ENCODE peak calls at places on chromosome 21, in five cellular contexts. One of them, this sample, is unnamed.

GRCh38 chr21:15732290-15732995 is 2.7 kb downstream of the USP25 start:
- DNase-seq in psoas muscle: no peak
- DNase-seq in heart left ventricle: no peak
- DNase-seq in tibial nerve: peak; percentile 22
- DNase-seq in left ventricle myocardium inferior: no peak
- DNase-seq in this sample: no peak

GRCh38 chr21:25080706-25081495 is 526.4 kb downstream of the MRPL39 start:
- DNase-seq in psoas muscle: no peak
- DNase-seq in heart left ventricle: no peak
- DNase-seq in tibial nerve: no peak
- DNase-seq in left ventricle myocardium inferior: no peak
- DNase-seq in this sample: no peak

GRCh38 chr21:35258521-35258920 is 209.4 kb upstream of the RUNX1 start:
- DNase-seq in psoas muscle: no peak
- DNase-seq in heart left ventricle: no peak
- DNase-seq in tibial nerve: no peak
- DNase-seq in left ventricle myocardium inferior: no peak
- DNase-seq in this sample: no peak

GRCh38 chr21:38733973-38734546 is 71.7 kb upstream of the ETS2 start:
- DNase-seq in psoas muscle: peak; percentile 87
- DNase-seq in heart left ventricle: peak; percentile 87
- DNase-seq in tibial nerve: peak; percentile 99
- DNase-seq in left ventricle myocardium inferior: peak; percentile 91
- DNase-seq in this sample: peak; percentile 78

GRCh38 chr21:20388400-20388799 is 609.8 kb upstream of the NCAM2 start:
- DNase-seq in psoas muscle: no peak
- DNase-seq in heart left ventricle: no peak
- DNase-seq in tibial nerve: no peak
- DNase-seq in left ventricle myocardium inferior: no peak
- DNase-seq in this sample: no peak

GRCh38 chr21:14567557-14568279 is 21.6 kb upstream of the SAMSN1 start:
- DNase-seq in psoas muscle: no peak
- DNase-seq in heart left ventricle: no peak
- DNase-seq in tibial nerve: no peak
- DNase-seq in left ventricle myocardium inferior: no peak
- DNase-seq in this sample: no peak

GRCh38 chr21:39385299-39386145 is 36.6 kb upstream of the HMGN1 start:
- DNase-seq in psoas muscle: peak; percentile 83
- DNase-seq in heart left ventricle: peak; percentile 91
- DNase-seq in tibial nerve: no peak
- DNase-seq in left ventricle myocardium inferior: peak; percentile 86
- DNase-seq in this sample: peak; percentile 66

GRCh38 chr21:26169611-26170470 is 729 bp downstream of the APP start:
- DNase-seq in psoas muscle: peak; percentile 47
- DNase-seq in heart left ventricle: peak; percentile 74
- DNase-seq in tibial nerve: peak; percentile 51
- DNase-seq in left ventricle myocardium inferior: peak; percentile 69
- DNase-seq in this sample: peak; percentile 61

GRCh38 chr21:15063081-15063820 is 1.5 kb downstream of the NRIP1 start:
- DNase-seq in psoas muscle: peak; percentile 10
- DNase-seq in heart left ventricle: no peak
- DNase-seq in tibial nerve: no peak
- DNase-seq in left ventricle myocardium inferior: no peak
- DNase-seq in this sample: no peak

GRCh38 chr21:41142051-41142795 is 25.7 kb upstream of the BACE2 start:
- DNase-seq in psoas muscle: peak; percentile 31
- DNase-seq in heart left ventricle: no peak
- DNase-seq in tibial nerve: peak; percentile 38
- DNase-seq in left ventricle myocardium inferior: no peak
- DNase-seq in this sample: peak; percentile 64

GRCh38 chr21:39845581-39846130 is 21.6 kb upstream of the PCP4 start:
- DNase-seq in psoas muscle: no peak
- DNase-seq in heart left ventricle: no peak
- DNase-seq in tibial nerve: no peak
- DNase-seq in left ventricle myocardium inferior: no peak
- DNase-seq in this sample: no peak

GRCh38 chr21:20949884-20950283 is 48.3 kb upstream of the NCAM2 start:
- DNase-seq in psoas muscle: no peak
- DNase-seq in heart left ventricle: no peak
- DNase-seq in tibial nerve: no peak
- DNase-seq in left ventricle myocardium inferior: no peak
- DNase-seq in this sample: no peak

GRCh38 chr21:39715804-39716397 is 29.1 kb upstream of the IGSF5 start:
- DNase-seq in psoas muscle: peak; percentile 41
- DNase-seq in heart left ventricle: peak; percentile 55
- DNase-seq in tibial nerve: peak; percentile 61
- DNase-seq in left ventricle myocardium inferior: peak; percentile 31
- DNase-seq in this sample: peak; percentile 30

GRCh38 chr21:41167348-41168342 is at the start of gene BACE2:
- DNase-seq in psoas muscle: peak; percentile 83
- DNase-seq in heart left ventricle: peak; percentile 86
- DNase-seq in tibial nerve: peak; percentile 71
- DNase-seq in left ventricle myocardium inferior: peak; percentile 85
- DNase-seq in this sample: peak; percentile 77

GRCh38 chr21:18499761-18500376 is 96.3 kb upstream of the TMPRSS15 start:
- DNase-seq in psoas muscle: no peak
- DNase-seq in heart left ventricle: no peak
- DNase-seq in tibial nerve: peak; percentile 69
- DNase-seq in left ventricle myocardium inferior: peak; percentile 12
- DNase-seq in this sample: no peak

GRCh38 chr21:26849428-26850115 is 4.4 kb upstream of the ADAMTS1 start:
- DNase-seq in psoas muscle: no peak
- DNase-seq in heart left ventricle: no peak
- DNase-seq in tibial nerve: peak; percentile 60
- DNase-seq in left ventricle myocardium inferior: no peak
- DNase-seq in this sample: no peak

GRCh38 chr21:16308269-16308668 is 578.5 kb downstream of the USP25 start:
- DNase-seq in psoas muscle: no peak
- DNase-seq in heart left ventricle: no peak
- DNase-seq in tibial nerve: no peak
- DNase-seq in left ventricle myocardium inferior: no peak
- DNase-seq in this sample: no peak

GRCh38 chr21:39612233-39613028 is at the start of gene B3GALT5:
- DNase-seq in psoas muscle: no peak
- DNase-seq in heart left ventricle: no peak
- DNase-seq in tibial nerve: no peak
- DNase-seq in left ventricle myocardium inferior: no peak
- DNase-seq in this sample: no peak

GRCh38 chr21:16330340-16331319 is 600.8 kb downstream of the USP25 start:
- DNase-seq in psoas muscle: no peak
- DNase-seq in heart left ventricle: no peak
- DNase-seq in tibial nerve: peak; percentile 88
- DNase-seq in left ventricle myocardium inferior: no peak
- DNase-seq in this sample: no peak

GRCh38 chr21:25079053-25079452 is 528.2 kb downstream of the MRPL39 start:
- DNase-seq in psoas muscle: no peak
- DNase-seq in heart left ventricle: no peak
- DNase-seq in tibial nerve: no peak
- DNase-seq in left ventricle myocardium inferior: no peak
- DNase-seq in this sample: no peak

GRCh38 chr21:35616090-35616489 is 444.2 kb downstream of the SETD4 start:
- DNase-seq in psoas muscle: no peak
- DNase-seq in heart left ventricle: no peak
- DNase-seq in tibial nerve: peak; percentile 13
- DNase-seq in left ventricle myocardium inferior: no peak
- DNase-seq in this sample: no peak

GRCh38 chr21:20591294-20591693 is 406.9 kb upstream of the NCAM2 start:
- DNase-seq in psoas muscle: no peak
- DNase-seq in heart left ventricle: no peak
- DNase-seq in tibial nerve: no peak
- DNase-seq in left ventricle myocardium inferior: no peak
- DNase-seq in this sample: no peak

GRCh38 chr21:29148535-29148934 is 18.1 kb downstream of the MAP3K7CL start:
- DNase-seq in psoas muscle: no peak
- DNase-seq in heart left ventricle: no peak
- DNase-seq in tibial nerve: no peak
- DNase-seq in left ventricle myocardium inferior: no peak
- DNase-seq in this sample: no peak
- H3K36me3 ChIP-seq in psoas muscle: no peaks in the 10 kb centered on the region
- H3K36me3 ChIP-seq in heart left ventricle: no peaks in the 10 kb centered on the region
- H3K36me3 ChIP-seq in tibial nerve: no peaks in the 10 kb centered on the region
- H3K36me3 ChIP-seq in left ventricle myocardium inferior: no peaks in the 10 kb centered on the region
- H3K36me3 ChIP-seq in this sample: no peaks in the 10 kb centered on the region

GRCh38 chr21:37514038-37514665 is 147.6 kb downstream of the DYRK1A start:
- DNase-seq in psoas muscle: no peak
- DNase-seq in heart left ventricle: no peak
- DNase-seq in tibial nerve: no peak
- DNase-seq in left ventricle myocardium inferior: no peak
- DNase-seq in this sample: no peak

GRCh38 chr21:37511848-37512247 is 145.3 kb downstream of the DYRK1A start:
- DNase-seq in psoas muscle: no peak
- DNase-seq in heart left ventricle: no peak
- DNase-seq in tibial nerve: no peak
- DNase-seq in left ventricle myocardium inferior: no peak
- DNase-seq in this sample: no peak

GRCh38 chr21:37516998-37517397 is 150.4 kb downstream of the DYRK1A start:
- DNase-seq in psoas muscle: no peak
- DNase-seq in heart left ventricle: no peak
- DNase-seq in tibial nerve: no peak
- DNase-seq in left ventricle myocardium inferior: no peak
- DNase-seq in this sample: no peak

GRCh38 chr21:37509802-37510393 is 143.3 kb downstream of the DYRK1A start:
- DNase-seq in psoas muscle: no peak
- DNase-seq in heart left ventricle: no peak
- DNase-seq in tibial nerve: no peak
- DNase-seq in left ventricle myocardium inferior: no peak
- DNase-seq in this sample: no peak

GRCh38 chr21:37513383-37513782 is 146.8 kb downstream of the DYRK1A start:
- DNase-seq in psoas muscle: no peak
- DNase-seq in heart left ventricle: no peak
- DNase-seq in tibial nerve: no peak
- DNase-seq in left ventricle myocardium inferior: no peak
- DNase-seq in this sample: no peak
- H3K36me3 ChIP-seq in psoas muscle: peaks cover 55% of the 10 kb centered on the region
- H3K36me3 ChIP-seq in heart left ventricle: peaks cover 51% of the 10 kb centered on the region
- H3K36me3 ChIP-seq in tibial nerve: peaks cover 22% of the 10 kb centered on the region
- H3K36me3 ChIP-seq in left ventricle myocardium inferior: peaks cover 63% of the 10 kb centered on the region
- H3K36me3 ChIP-seq in this sample: peaks cover 7% of the 10 kb centered on the region

GRCh38 chr21:33909756-33910155 is 5.8 kb downstream of the ATP5PO start:
- DNase-seq in psoas muscle: no peak
- DNase-seq in heart left ventricle: no peak
- DNase-seq in tibial nerve: no peak
- DNase-seq in left ventricle myocardium inferior: no peak
- DNase-seq in this sample: no peak
- H3K36me3 ChIP-seq in psoas muscle: peaks cover 88% of the 10 kb centered on the region
- H3K36me3 ChIP-seq in heart left ventricle: peaks cover 83% of the 10 kb centered on the region
- H3K36me3 ChIP-seq in tibial nerve: peaks cover 21% of the 10 kb centered on the region
- H3K36me3 ChIP-seq in left ventricle myocardium inferior: peaks cover 90% of the 10 kb centered on the region
- H3K36me3 ChIP-seq in this sample: peaks cover 10% of the 10 kb centered on the region

GRCh38 chr21:42864812-42865211 is 14.5 kb downstream of the WDR4 start:
- DNase-seq in psoas muscle: no peak
- DNase-seq in heart left ventricle: no peak
- DNase-seq in tibial nerve: no peak
- DNase-seq in left ventricle myocardium inferior: no peak
- DNase-seq in this sample: no peak

GRCh38 chr21:42862774-42863503 is 16.4 kb downstream of the WDR4 start:
- DNase-seq in psoas muscle: no peak
- DNase-seq in heart left ventricle: no peak
- DNase-seq in tibial nerve: no peak
- DNase-seq in left ventricle myocardium inferior: no peak
- DNase-seq in this sample: no peak

GRCh38 chr21:42865361-42866160 is 13.8 kb downstream of the WDR4 start:
- DNase-seq in psoas muscle: no peak
- DNase-seq in heart left ventricle: peak; percentile 89
- DNase-seq in tibial nerve: no peak
- DNase-seq in left ventricle myocardium inferior: peak; percentile 53
- DNase-seq in this sample: no peak

GRCh38 chr21:42863504-42863870 is 15.9 kb downstream of the WDR4 start:
- DNase-seq in psoas muscle: no peak
- DNase-seq in heart left ventricle: no peak
- DNase-seq in tibial nerve: no peak
- DNase-seq in left ventricle myocardium inferior: no peak
- DNase-seq in this sample: no peak

GRCh38 chr21:42864286-42864685 is 15.1 kb downstream of the WDR4 start:
- DNase-seq in psoas muscle: no peak
- DNase-seq in heart left ventricle: no peak
- DNase-seq in tibial nerve: no peak
- DNase-seq in left ventricle myocardium inferior: no peak
- DNase-seq in this sample: no peak
- H3K36me3 ChIP-seq in psoas muscle: peaks cover 60% of the 10 kb centered on the region
- H3K36me3 ChIP-seq in heart left ventricle: peaks cover 60% of the 10 kb centered on the region
- H3K36me3 ChIP-seq in tibial nerve: peaks cover 10% of the 10 kb centered on the region
- H3K36me3 ChIP-seq in left ventricle myocardium inferior: peaks cover 50% of the 10 kb centered on the region
- H3K36me3 ChIP-seq in this sample: no peaks in the 10 kb centered on the region

DNA sequence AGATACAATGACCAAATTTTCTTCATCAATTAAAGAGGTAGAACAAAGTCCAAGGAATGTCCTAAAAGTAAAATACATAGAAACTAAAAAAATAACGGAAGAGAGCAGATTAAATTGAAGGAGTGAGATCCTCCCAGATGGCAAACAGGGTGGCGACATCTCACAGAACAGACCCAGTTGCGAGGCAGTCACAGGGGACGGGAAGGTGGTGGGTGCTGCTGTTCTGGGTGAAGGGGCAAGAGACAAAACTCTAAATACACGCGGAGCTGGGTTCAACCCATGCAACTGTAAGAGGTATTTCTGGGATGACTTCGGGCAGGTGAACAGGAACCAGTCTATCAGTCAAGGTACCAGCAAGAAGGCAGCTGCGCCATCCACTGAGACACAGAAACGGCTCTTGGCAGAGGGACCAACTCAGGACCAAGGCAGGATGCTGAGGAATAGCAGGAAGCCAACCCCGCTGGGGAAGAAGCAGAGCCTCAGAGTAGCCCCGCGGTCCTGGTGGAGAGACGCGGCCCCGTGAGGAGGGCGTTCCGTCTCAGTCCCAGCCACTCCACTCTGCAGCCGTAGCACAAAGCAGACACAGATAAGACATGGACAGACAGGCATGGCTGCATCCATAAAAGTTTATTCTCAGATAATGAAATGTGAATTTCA is 32.2 kb downstream of the WDR4 start:
- DNase-seq in psoas muscle: no peak
- DNase-seq in heart left ventricle: no peak
- DNase-seq in tibial nerve: no peak
- DNase-seq in left ventricle myocardium inferior: peak; percentile 2
- DNase-seq in this sample: no peak
- H3K36me3 ChIP-seq in psoas muscle: peaks cover 67% of the 10 kb centered on the region
- H3K36me3 ChIP-seq in heart left ventricle: peaks cover 47% of the 10 kb centered on the region
- H3K36me3 ChIP-seq in tibial nerve: peaks cover 12% of the 10 kb centered on the region
- H3K36me3 ChIP-seq in left ventricle myocardium inferior: peaks cover 66% of the 10 kb centered on the region
- H3K36me3 ChIP-seq in this sample: no peaks in the 10 kb centered on the region

GRCh38 chr21:45282283-45283018 is 5.2 kb downstream of the POFUT2 start:
- DNase-seq in psoas muscle: no peak
- DNase-seq in heart left ventricle: no peak
- DNase-seq in tibial nerve: no peak
- DNase-seq in left ventricle myocardium inferior: no peak
- DNase-seq in this sample: peak; percentile 31
- H3K36me3 ChIP-seq in psoas muscle: peaks cover 84% of the 10 kb centered on the region
- H3K36me3 ChIP-seq in heart left ventricle: peaks cover 82% of the 10 kb centered on the region
- H3K36me3 ChIP-seq in tibial nerve: peaks cover 25% of the 10 kb centered on the region
- H3K36me3 ChIP-seq in left ventricle myocardium inferior: peaks cover 81% of the 10 kb centered on the region
- H3K36me3 ChIP-seq in this sample: peaks cover 19% of the 10 kb centered on the region

GRCh38 chr21:42546433-42546832 is 32.8 kb downstream of the SLC37A1 start:
- DNase-seq in psoas muscle: no peak
- DNase-seq in heart left ventricle: no peak
- DNase-seq in tibial nerve: no peak
- DNase-seq in left ventricle myocardium inferior: no peak
- DNase-seq in this sample: no peak
- H3K36me3 ChIP-seq in psoas muscle: peaks cover 78% of the 10 kb centered on the region
- H3K36me3 ChIP-seq in heart left ventricle: peaks cover 58% of the 10 kb centered on the region
- H3K36me3 ChIP-seq in tibial nerve: peaks cover 13% of the 10 kb centered on the region
- H3K36me3 ChIP-seq in left ventricle myocardium inferior: peaks cover 61% of the 10 kb centered on the region
- H3K36me3 ChIP-seq in this sample: no peaks in the 10 kb centered on the region

This sample was measured in breast epithelium.